ENCODE peak calls at places on chromosome 3, in five cellular contexts. M is HCEC 1CT; J is GM06990; E is cardiac fibroblast; G is CD8-positive, alpha-beta T cell. Y is an unnamed sample.

GRCh38 chr3:182122779-182123178 is 411.1 kb downstream of the SOX2 start:
- DNase-seq in M (no peak), J (no peak), E (no peak), G (no peak), Y (no peak)

GRCh38 chr3:123877466-123877865 is 6.7 kb downstream of the MYLK start:
- DNase-seq in M (no peak), J (no peak), E (no peak), G (no peak), Y (no peak)

GRCh38 chr3:21979706-21980105 is 228.7 kb upstream of the ZNF385D start:
- DNase-seq in M (no peak), J (no peak), E (peak; percentile 80), G (no peak), Y (peak; percentile 18)

GRCh38 chr3:156259896-156260788 is 139.8 kb downstream of the KCNAB1 start:
- DNase-seq in M (no peak), J (no peak), E (no peak), G (no peak), Y (no peak)

GRCh38 chr3:105979961-105980360 is 111.1 kb upstream of the CBLB start:
- DNase-seq in M (no peak), J (no peak), E (no peak), G (no peak), Y (no peak)

GRCh38 chr3:138437281-138437680 is 2.9 kb downstream of the ESYT3 start:
- DNase-seq in M (no peak), J (no peak), E (no peak), G (no peak), Y (no peak)

GRCh38 chr3:124559650-124560405 is 170.4 kb upstream of the UMPS start:
- DNase-seq in M (peak; percentile 69), J (no peak), E (peak; percentile 90), G (peak; percentile 10), Y (peak; percentile 79)

GRCh38 chr3:129344540-129345220 is 66.0 kb downstream of the HMCES start:
- DNase-seq in M (no peak), J (no peak), E (no peak), G (no peak), Y (no peak)

GRCh38 chr3:53230041-53230621 is 25.7 kb downstream of the TKT start:
- DNase-seq in M (no peak), J (no peak), E (no peak), G (no peak), Y (no peak)

GRCh38 chr3:101010316-101010715 is 17.1 kb upstream of the ABI3BP start:
- DNase-seq in M (peak; percentile 54), J (no peak), E (peak; percentile 71), G (no peak), Y (peak; percentile 9)

GRCh38 chr3:31157893-31158620 is 263.6 kb upstream of the GADL1 start:
- DNase-seq in M (no peak), J (no peak), E (no peak), G (no peak), Y (no peak)

GRCh38 chr3:133763797-133764734 is 17.9 kb downstream of the TF start:
- DNase-seq in M (no peak), J (no peak), E (peak; percentile 2), G (no peak), Y (peak; percentile 87)

GRCh38 chr3:59438492-59438891 is 388.7 kb upstream of the CFAP20DC start:
- DNase-seq in M (no peak), J (no peak), E (no peak), G (no peak), Y (no peak)

GRCh38 chr3:35448681-35449080 is 190.6 kb upstream of the ARPP21 start:
- DNase-seq in M (no peak), J (no peak), E (no peak), G (no peak), Y (no peak)

GRCh38 chr3:125141596-125142417 is 70.7 kb downstream of the SLC12A8 start:
- DNase-seq in M (no peak), J (peak; percentile 91), E (peak; percentile 36), G (peak; percentile 29), Y (no peak)

GRCh38 chr3:20256144-20256543 is 70.1 kb upstream of the SGO1 start:
- DNase-seq in M (no peak), J (no peak), E (peak; percentile 15), G (no peak), Y (no peak)

GRCh38 chr3:66041116-66041515 is 2.4 kb upstream of the MAGI1 start:
- DNase-seq in M (peak; percentile 86), J (no peak), E (peak; percentile 69), G (no peak), Y (no peak)

GRCh38 chr3:175255698-175256097 is 396.6 kb downstream of the NAALADL2 start:
- DNase-seq in M (peak; percentile 85), J (no peak), E (peak; percentile 94), G (no peak), Y (peak; percentile 86)

GRCh38 chr3:153443961-153444360 is 281.9 kb downstream of the RAP2B start:
- DNase-seq in M (peak; percentile 21), J (no peak), E (peak; percentile 31), G (no peak), Y (no peak)

GRCh38 chr3:115156255-115156654 is 9.2 kb upstream of the ZBTB20 start:
- DNase-seq in M (no peak), J (no peak), E (no peak), G (no peak), Y (no peak)

GRCh38 chr3:9553021-9553948 is at the start of gene LHFPL4:
- DNase-seq in M (no peak), J (no peak), E (no peak), G (no peak), Y (no peak)

GRCh38 chr3:155202626-155203025 is 90.9 kb downstream of the STRIT1 start:
- DNase-seq in M (no peak), J (no peak), E (peak; percentile 63), G (no peak), Y (no peak)

GRCh38 chr3:7913283-7913682 is 588.3 kb upstream of the LMCD1 start:
- DNase-seq in M (no peak), J (no peak), E (no peak), G (no peak), Y (no peak)

GRCh38 chr3:14767706-14768105 is 51.1 kb upstream of the FGD5 start:
- DNase-seq in M (no peak), J (no peak), E (no peak), G (no peak), Y (no peak)

Y was measured in myocyte.